ENCODE peak calls at places on chromosomes 5 and 9, in six cellular contexts. Y is gastrocnemius medialis, K is prostate gland, A is sigmoid colon, S is endothelial cell of umbilical vein, M is esophagus squamous epithelium. G is an unnamed sample.

GRCh38 chr5:124034963-124035362 is 523.0 kb downstream of the CSNK1G3 start:
- DNase-seq in Y (no peak), K (no peak), A (no peak), S (no peak), M (no peak), G (peak; percentile 54)

GRCh38 chr5:177306674-177307543 is 3.3 kb downstream of the PRELID1 start:
- DNase-seq in Y (no peak), K (no peak), A (no peak), S (no peak), M (no peak), G (no peak)

GRCh38 chr5:35263266-35263665 is 33.0 kb upstream of the PRLR start:
- DNase-seq in Y (no peak), K (no peak), A (no peak), S (no peak), M (no peak), G (no peak)

GRCh38 chr5:80967500-80968181 is 7.5 kb downstream of the RASGRF2 start:
- DNase-seq in Y (no peak), K (peak; percentile 88), A (peak; percentile 81), S (peak; percentile 94), M (no peak), G (no peak)

GRCh38 chr5:180080670-180081280 is 9.2 kb upstream of the RNF130 start:
- DNase-seq in Y (no peak), K (no peak), A (no peak), S (no peak), M (no peak), G (no peak)

GRCh38 chr9:99031319-99031718 is 73.6 kb upstream of the TGFBR1 start:
- DNase-seq in Y (no peak), K (no peak), A (no peak), S (no peak), M (no peak), G (no peak)

GRCh38 chr5:145465487-145466263 is 369.5 kb downstream of the PRELID2 start:
- DNase-seq in Y (no peak), K (no peak), A (no peak), S (no peak), M (no peak), G (no peak)

GRCh38 chr5:141703133-141703561 is 21.1 kb upstream of the ARAP3 start:
- DNase-seq in Y (no peak), K (no peak), A (no peak), S (no peak), M (no peak), G (no peak)

GRCh38 chr9:2461886-2462285 is 159.7 kb upstream of the VLDLR start:
- DNase-seq in Y (no peak), K (no peak), A (no peak), S (no peak), M (no peak), G (no peak)

GRCh38 chr5:159104058-159104651 is 4.4 kb upstream of the EBF1 start:
- DNase-seq in Y (peak; percentile 27), K (no peak), A (peak; percentile 75), S (no peak), M (no peak), G (no peak)

GRCh38 chr9:109939698-109940342 is 159.8 kb downstream of the PALM2AKAP2 start:
- DNase-seq in Y (no peak), K (no peak), A (no peak), S (no peak), M (no peak), G (no peak)

GRCh38 chr5:173016621-173017046 is 33.1 kb downstream of the ATP6V0E1 start:
- DNase-seq in Y (peak; percentile 34), K (peak; percentile 30), A (peak; percentile 74), S (peak; percentile 76), M (no peak), G (no peak)

GRCh38 chr9:16131269-16131668 is 578.4 kb downstream of the CCDC171 start:
- DNase-seq in Y (no peak), K (no peak), A (no peak), S (no peak), M (no peak), G (no peak)

GRCh38 chr9:113589890-113590289 is 126.4 kb downstream of the RGS3 start:
- DNase-seq in Y (no peak), K (no peak), A (peak; percentile 26), S (peak; percentile 71), M (no peak), G (no peak)

GRCh38 chr9:93655621-93656425 is 79.4 kb downstream of the PHF2 start:
- DNase-seq in Y (peak; percentile 18), K (no peak), A (peak; percentile 62), S (no peak), M (no peak), G (no peak)

GRCh38 chr9:119761737-119762136 is 392.5 kb upstream of the BRINP1 start:
- DNase-seq in Y (no peak), K (no peak), A (no peak), S (no peak), M (no peak), G (peak; percentile 20)

GRCh38 chr5:36392186-36392585 is 90.5 kb upstream of the RANBP3L start:
- DNase-seq in Y (no peak), K (no peak), A (no peak), S (no peak), M (no peak), G (no peak)

GRCh38 chr9:130642926-130643325 is 21.5 kb upstream of the PRDM12 start:
- DNase-seq in Y (no peak), K (no peak), A (peak; percentile 40), S (no peak), M (no peak), G (no peak)

GRCh38 chr9:90331826-90332575 is 310.6 kb downstream of the DIRAS2 start:
- DNase-seq in Y (no peak), K (no peak), A (no peak), S (no peak), M (no peak), G (no peak)

GRCh38 chr5:135880801-135881200 is 14.8 kb downstream of the IL9 start:
- DNase-seq in Y (no peak), K (no peak), A (no peak), S (no peak), M (no peak), G (no peak)

GRCh38 chr9:68933434-68934318 is 80.2 kb downstream of the PRKACG start:
- DNase-seq in Y (no peak), K (no peak), A (no peak), S (no peak), M (no peak), G (no peak)

GRCh38 chr9:33510264-33511183 is 13.5 kb upstream of the ANKRD18B start:
- DNase-seq in Y (peak; percentile 39), K (peak; percentile 57), A (peak; percentile 79), S (peak; percentile 78), M (no peak), G (peak; percentile 64)

GRCh38 chr5:378301-378891 is 56.9 kb downstream of the AHRR start:
- DNase-seq in Y (no peak), K (no peak), A (peak; percentile 33), S (peak; percentile 13), M (no peak), G (peak; percentile 39)

GRCh38 chr5:173890195-173890951 is 2.2 kb downstream of the CPEB4 start:
- DNase-seq in Y (peak; percentile 49), K (no peak), A (peak; percentile 68), S (peak; percentile 59), M (no peak), G (no peak)

GRCh38 chr9:36034234-36034633 is 2.5 kb upstream of the RECK start:
- DNase-seq in Y (no peak), K (no peak), A (no peak), S (no peak), M (no peak), G (no peak)

GRCh38 chr9:127121628-127122175 is 733 bp downstream of the ANGPTL2 start:
- DNase-seq in Y (no peak), K (no peak), A (peak; percentile 72), S (no peak), M (no peak), G (no peak)

GRCh38 chr9:85185486-85186217 is 516.1 kb downstream of the NTRK2 start:
- DNase-seq in Y (no peak), K (no peak), A (no peak), S (no peak), M (no peak), G (no peak)

GRCh38 chr9:94610181-94610591 is 16.6 kb upstream of the FBP2 start:
- DNase-seq in Y (no peak), K (no peak), A (no peak), S (no peak), M (no peak), G (no peak)

GRCh38 chr5:174825587-174825986 is 101.2 kb downstream of the MSX2 start:
- DNase-seq in Y (no peak), K (no peak), A (no peak), S (no peak), M (no peak), G (no peak)

GRCh38 chr5:62412549-62413329 is at the start of gene IPO11:
- DNase-seq in Y (peak; percentile 97), K (peak; percentile 98), A (peak; percentile 99), S (peak; percentile 99), M (peak; percentile 88), G (peak; percentile 99)
- H3K27ac ChIP-seq in Y (peak within 1 kb of the TSS; percentile 75), K (peak within 1 kb of the TSS; percentile 76), A (peak within 1 kb of the TSS; percentile 80), S (peak within 1 kb of the TSS; percentile 56), M (peak within 1 kb of the TSS; percentile 88), G (peak within 1 kb of the TSS; percentile 77)

GRCh38 chr9:104899759-104900247 is 28.2 kb downstream of the ABCA1 start:
- DNase-seq in Y (no peak), K (no peak), A (no peak), S (no peak), M (no peak), G (no peak)
- H3K4me1 ChIP-seq in Y (peaks cover 39% of the 10 kb centered on the region), K (no peaks in the 10 kb centered on the region), A (peaks cover 69% of the 10 kb centered on the region), S (no peaks in the 10 kb centered on the region), M (peaks cover 22% of the 10 kb centered on the region), G (no peaks in the 10 kb centered on the region)

GRCh38 chr5:10409504-10409903 is 32.2 kb upstream of the ROPN1L start:
- DNase-seq in Y (no peak), K (no peak), A (no peak), S (no peak), M (no peak), G (no peak)
- TF ChIP-seq POLR2A in Y (no peak), K (no peak), A (no peak), S (no peak), M (no peak), G (no peak)

GRCh38 chr5:41795125-41795524 is 75.1 kb downstream of the OXCT1 start:
- DNase-seq in Y (no peak), K (no peak), A (no peak), S (peak; percentile 25), M (no peak), G (no peak)
- H3K27ac ChIP-seq in Y (no peak overlapping the region), K (no peak overlapping the region), A (peak overlapping the region; percentile 37), S (peak overlapping the region; percentile 97), M (no peak overlapping the region), G (no peak overlapping the region)

GRCh38 chr9:34987160-34988040 is 2.1 kb upstream of the DNAJB5 start:
- DNase-seq in Y (no peak), K (no peak), A (no peak), S (no peak), M (no peak), G (no peak)
- H3K4me1 ChIP-seq in Y (peaks cover 19% of the 10 kb centered on the region), K (no peaks in the 10 kb centered on the region), A (peaks cover 28% of the 10 kb centered on the region), S (peaks cover 22% of the 10 kb centered on the region), M (peaks cover 31% of the 10 kb centered on the region), G (peaks cover 13% of the 10 kb centered on the region)